ENCODE peak calls at places on chromosomes 11 and 22, in nine cellular contexts. One of them, this sample, is unnamed.

GRCh38 chr11:19437760-19438159 is 197.0 kb upstream of the E2F8 start:
- DNase-seq in HCT116: no peak
- DNase-seq in A549: peak
- DNase-seq in GM23338: no peak
- DNase-seq in HepG2: no peak
- DNase-seq in SK-N-SH: no peak
- DNase-seq in K562: no peak
- DNase-seq in Panc1: no peak
- DNase-seq in GM12878: no peak
- DNase-seq in this sample: no peak

GRCh38 chr11:74770456-74770855 is 21.8 kb downstream of the RNF169 start:
- DNase-seq in HCT116: no peak
- DNase-seq in A549: no peak
- DNase-seq in GM23338: no peak
- DNase-seq in HepG2: no peak
- DNase-seq in SK-N-SH: no peak
- DNase-seq in K562: no peak
- DNase-seq in Panc1: no peak
- DNase-seq in GM12878: no peak
- DNase-seq in this sample: no peak

GRCh38 chr11:107770546-107770945 is 58.7 kb upstream of the SLN start:
- DNase-seq in HCT116: no peak
- DNase-seq in A549: no peak
- DNase-seq in GM23338: no peak
- DNase-seq in HepG2: no peak
- DNase-seq in SK-N-SH: no peak
- DNase-seq in K562: no peak
- DNase-seq in Panc1: no peak
- DNase-seq in GM12878: no peak
- DNase-seq in this sample: no peak

GRCh38 chr11:1336836-1337646 is 27.6 kb upstream of the TOLLIP start:
- DNase-seq in HCT116: no peak
- DNase-seq in A549: peak
- DNase-seq in GM23338: peak
- DNase-seq in HepG2: no peak
- DNase-seq in SK-N-SH: peak
- DNase-seq in K562: no peak
- DNase-seq in Panc1: no peak
- DNase-seq in GM12878: no peak
- DNase-seq in this sample: no peak

GRCh38 chr22:25137577-25138525 is 61.8 kb upstream of the CRYBB3 start:
- DNase-seq in HCT116: peak
- DNase-seq in A549: no peak
- DNase-seq in GM23338: no peak
- DNase-seq in HepG2: no peak
- DNase-seq in SK-N-SH: no peak
- DNase-seq in K562: peak
- DNase-seq in Panc1: no peak
- DNase-seq in GM12878: peak
- DNase-seq in this sample: no peak

GRCh38 chr11:86761978-86762377 is 38.4 kb upstream of the PRSS23 start:
- DNase-seq in HCT116: no peak
- DNase-seq in A549: no peak
- DNase-seq in GM23338: no peak
- DNase-seq in HepG2: no peak
- DNase-seq in SK-N-SH: no peak
- DNase-seq in K562: no peak
- DNase-seq in Panc1: no peak
- DNase-seq in GM12878: no peak
- DNase-seq in this sample: no peak

GRCh38 chr11:71373791-71374454 is 74.3 kb downstream of the DHCR7 start:
- DNase-seq in HCT116: no peak
- DNase-seq in A549: no peak
- DNase-seq in GM23338: peak
- DNase-seq in HepG2: no peak
- DNase-seq in SK-N-SH: no peak
- DNase-seq in K562: no peak
- DNase-seq in Panc1: no peak
- DNase-seq in GM12878: peak
- DNase-seq in this sample: peak

GRCh38 chr11:126499124-126499752 is 143.8 kb downstream of the ST3GAL4 start:
- DNase-seq in HCT116: no peak
- DNase-seq in A549: no peak
- DNase-seq in GM23338: no peak
- DNase-seq in HepG2: no peak
- DNase-seq in SK-N-SH: no peak
- DNase-seq in K562: no peak
- DNase-seq in Panc1: no peak
- DNase-seq in GM12878: no peak
- DNase-seq in this sample: peak

GRCh38 chr11:117473692-117474091 is 146.0 kb downstream of the CEP164 start:
- DNase-seq in HCT116: no peak
- DNase-seq in A549: no peak
- DNase-seq in GM23338: peak
- DNase-seq in HepG2: no peak
- DNase-seq in SK-N-SH: no peak
- DNase-seq in K562: no peak
- DNase-seq in Panc1: no peak
- DNase-seq in GM12878: no peak
- DNase-seq in this sample: no peak

GRCh38 chr11:83684071-83684470 is 397.9 kb upstream of the CCDC90B start:
- DNase-seq in HCT116: no peak
- DNase-seq in A549: no peak
- DNase-seq in GM23338: peak
- DNase-seq in HepG2: no peak
- DNase-seq in SK-N-SH: no peak
- DNase-seq in K562: no peak
- DNase-seq in Panc1: no peak
- DNase-seq in GM12878: no peak
- DNase-seq in this sample: no peak

GRCh38 chr11:79060081-79060480 is 380.7 kb downstream of the TENM4 start:
- DNase-seq in HCT116: no peak
- DNase-seq in A549: no peak
- DNase-seq in GM23338: no peak
- DNase-seq in HepG2: no peak
- DNase-seq in SK-N-SH: peak
- DNase-seq in K562: no peak
- DNase-seq in Panc1: no peak
- DNase-seq in GM12878: no peak
- DNase-seq in this sample: no peak

GRCh38 chr11:79054636-79055035 is 386.2 kb downstream of the TENM4 start:
- DNase-seq in HCT116: no peak
- DNase-seq in A549: no peak
- DNase-seq in GM23338: no peak
- DNase-seq in HepG2: no peak
- DNase-seq in SK-N-SH: no peak
- DNase-seq in K562: no peak
- DNase-seq in Panc1: no peak
- DNase-seq in GM12878: no peak
- DNase-seq in this sample: no peak

GRCh38 chr11:79059171-79059570 is 381.7 kb downstream of the TENM4 start:
- DNase-seq in HCT116: no peak
- DNase-seq in A549: no peak
- DNase-seq in GM23338: no peak
- DNase-seq in HepG2: no peak
- DNase-seq in SK-N-SH: no peak
- DNase-seq in K562: no peak
- DNase-seq in Panc1: no peak
- DNase-seq in GM12878: no peak
- DNase-seq in this sample: no peak

GRCh38 chr11:79052539-79052938 is 388.3 kb downstream of the TENM4 start:
- DNase-seq in HCT116: no peak
- DNase-seq in A549: no peak
- DNase-seq in GM23338: peak
- DNase-seq in HepG2: no peak
- DNase-seq in SK-N-SH: no peak
- DNase-seq in K562: peak
- DNase-seq in Panc1: no peak
- DNase-seq in GM12878: no peak
- DNase-seq in this sample: no peak

GRCh38 chr11:79055866-79056632 is 384.8 kb downstream of the TENM4 start:
- DNase-seq in HCT116: no peak
- DNase-seq in A549: no peak
- DNase-seq in GM23338: peak
- DNase-seq in HepG2: no peak
- DNase-seq in SK-N-SH: no peak
- DNase-seq in K562: no peak
- DNase-seq in Panc1: no peak
- DNase-seq in GM12878: no peak
- DNase-seq in this sample: no peak
- TF ChIP-seq CTCF in HCT116: no peak
- TF ChIP-seq CTCF in A549: no peak
- TF ChIP-seq CTCF in GM23338: peak
- TF ChIP-seq CTCF in HepG2: no peak
- TF ChIP-seq CTCF in SK-N-SH: peak
- TF ChIP-seq CTCF in K562: no peak
- TF ChIP-seq CTCF in Panc1: no peak
- TF ChIP-seq CTCF in GM12878: no peak
- TF ChIP-seq CTCF in this sample: no peak

GRCh38 chr11:5818245-5818865 is 9.6 kb downstream of the OR52N2 start:
- DNase-seq in HCT116: no peak
- DNase-seq in A549: no peak
- DNase-seq in GM23338: no peak
- DNase-seq in HepG2: no peak
- DNase-seq in SK-N-SH: no peak
- DNase-seq in K562: no peak
- DNase-seq in Panc1: no peak
- DNase-seq in GM12878: no peak
- DNase-seq in this sample: no peak

GRCh38 chr11:5809905-5810792 is 1.4 kb downstream of the OR52N2 start:
- DNase-seq in HCT116: no peak
- DNase-seq in A549: no peak
- DNase-seq in GM23338: peak
- DNase-seq in HepG2: no peak
- DNase-seq in SK-N-SH: no peak
- DNase-seq in K562: peak
- DNase-seq in Panc1: no peak
- DNase-seq in GM12878: no peak
- DNase-seq in this sample: no peak

GRCh38 chr11:5815534-5815933 is 6.8 kb downstream of the OR52N2 start:
- DNase-seq in HCT116: no peak
- DNase-seq in A549: no peak
- DNase-seq in GM23338: no peak
- DNase-seq in HepG2: no peak
- DNase-seq in SK-N-SH: no peak
- DNase-seq in K562: no peak
- DNase-seq in Panc1: no peak
- DNase-seq in GM12878: no peak
- DNase-seq in this sample: peak
- TF ChIP-seq REST in HCT116: no peak
- TF ChIP-seq REST in A549: no peak
- TF ChIP-seq REST in GM23338: no peak
- TF ChIP-seq REST in HepG2: no peak
- TF ChIP-seq REST in SK-N-SH: no peak
- TF ChIP-seq REST in K562: no peak
- TF ChIP-seq REST in Panc1: no peak
- TF ChIP-seq REST in GM12878: no peak
- TF ChIP-seq REST in this sample: no peak

GRCh38 chr22:45550891-45551290 is 48.2 kb downstream of the FBLN1 start:
- DNase-seq in HCT116: no peak
- DNase-seq in A549: no peak
- DNase-seq in GM23338: no peak
- DNase-seq in HepG2: no peak
- DNase-seq in SK-N-SH: no peak
- DNase-seq in K562: no peak
- DNase-seq in Panc1: no peak
- DNase-seq in GM12878: no peak
- DNase-seq in this sample: no peak

GRCh38 chr22:45550416-45550815 is 47.7 kb downstream of the FBLN1 start:
- DNase-seq in HCT116: no peak
- DNase-seq in A549: no peak
- DNase-seq in GM23338: no peak
- DNase-seq in HepG2: no peak
- DNase-seq in SK-N-SH: no peak
- DNase-seq in K562: no peak
- DNase-seq in Panc1: no peak
- DNase-seq in GM12878: no peak
- DNase-seq in this sample: no peak

GRCh38 chr22:45549739-45550138 is 47.1 kb downstream of the FBLN1 start:
- DNase-seq in HCT116: no peak
- DNase-seq in A549: no peak
- DNase-seq in GM23338: no peak
- DNase-seq in HepG2: no peak
- DNase-seq in SK-N-SH: no peak
- DNase-seq in K562: no peak
- DNase-seq in Panc1: no peak
- DNase-seq in GM12878: no peak
- DNase-seq in this sample: no peak

GRCh38 chr22:45548441-45548840 is 45.8 kb downstream of the FBLN1 start:
- DNase-seq in HCT116: no peak
- DNase-seq in A549: no peak
- DNase-seq in GM23338: no peak
- DNase-seq in HepG2: no peak
- DNase-seq in SK-N-SH: no peak
- DNase-seq in K562: no peak
- DNase-seq in Panc1: no peak
- DNase-seq in GM12878: no peak
- DNase-seq in this sample: no peak

DNA sequence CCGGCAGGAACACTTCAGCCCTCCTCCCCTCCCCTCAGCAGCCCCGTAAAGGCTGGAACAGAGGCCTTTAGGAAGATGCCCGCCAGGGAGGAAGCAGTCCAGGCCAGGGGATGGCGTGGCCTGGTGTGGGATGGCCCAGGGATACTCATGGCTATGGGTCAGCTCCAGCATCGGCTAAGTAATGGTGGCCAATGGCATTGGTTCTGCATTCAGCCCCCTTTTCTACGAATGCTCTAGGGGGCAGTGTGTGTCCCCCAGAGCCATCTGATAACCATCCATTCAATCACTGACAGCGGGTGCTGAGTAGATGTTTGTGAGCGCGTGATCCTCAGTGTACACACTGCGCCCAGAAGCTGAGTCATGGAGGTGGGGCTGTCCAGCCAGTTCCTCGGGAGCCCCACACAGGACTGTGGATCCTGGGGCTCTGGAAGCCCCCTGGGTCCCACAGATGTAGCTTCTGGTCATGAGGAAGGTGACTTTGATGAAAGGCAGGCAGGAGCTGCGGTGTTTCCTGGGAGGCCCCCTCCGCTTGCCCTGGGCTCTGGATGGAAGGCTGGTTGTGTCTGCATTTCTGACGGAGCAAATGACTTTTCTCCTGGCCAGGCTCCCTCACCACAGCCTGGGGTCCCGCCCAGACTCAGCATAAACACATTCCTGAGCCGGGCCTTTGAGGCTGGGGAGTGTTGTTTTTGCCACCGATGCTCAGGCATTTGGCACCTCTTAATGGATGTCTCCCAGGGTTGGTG is 46.5 kb downstream of the FBLN1 start:
- DNase-seq in HCT116: peak
- DNase-seq in A549: peak
- DNase-seq in GM23338: peak
- DNase-seq in HepG2: no peak
- DNase-seq in SK-N-SH: no peak
- DNase-seq in K562: peak
- DNase-seq in Panc1: no peak
- DNase-seq in GM12878: no peak
- DNase-seq in this sample: no peak
- TF ChIP-seq CTCF in HCT116: peak
- TF ChIP-seq CTCF in A549: peak
- TF ChIP-seq CTCF in GM23338: peak
- TF ChIP-seq CTCF in HepG2: peak
- TF ChIP-seq CTCF in SK-N-SH: peak
- TF ChIP-seq CTCF in K562: peak
- TF ChIP-seq CTCF in Panc1: no peak
- TF ChIP-seq CTCF in GM12878: no peak
- TF ChIP-seq CTCF in this sample: no peak

GRCh38 chr22:49881856-49882255 is 28.2 kb downstream of the ZBED4 start:
- DNase-seq in HCT116: no peak
- DNase-seq in A549: no peak
- DNase-seq in GM23338: no peak
- DNase-seq in HepG2: no peak
- DNase-seq in SK-N-SH: no peak
- DNase-seq in K562: no peak
- DNase-seq in Panc1: no peak
- DNase-seq in GM12878: peak
- DNase-seq in this sample: no peak
- TF ChIP-seq REST in HCT116: no peak
- TF ChIP-seq REST in A549: no peak
- TF ChIP-seq REST in GM23338: no peak
- TF ChIP-seq REST in HepG2: no peak
- TF ChIP-seq REST in SK-N-SH: no peak
- TF ChIP-seq REST in K562: no peak
- TF ChIP-seq REST in Panc1: no peak
- TF ChIP-seq REST in GM12878: no peak
- TF ChIP-seq REST in this sample: no peak